ENCODE peak calls at places on chromosomes 13 and 19, in four cellular contexts. H is H1, E is HepG2, A is GM12878. X is an unnamed sample.

GRCh38 chr19:9847087-9847671 is 12.1 kb downstream of the PIN1 start:
- DNase-seq in H (peak), E (peak), A (no peak), X (peak)

GRCh38 chr19:55495646-55496349 is 7.6 kb downstream of the SSC5D start:
- DNase-seq in A (no peak), H (no peak), E (no peak), X (no peak)

GRCh38 chr13:33312150-33312908 is 26.8 kb upstream of the STARD13 start:
- DNase-seq in H (no peak), A (no peak), E (peak), X (no peak)

GRCh38 chr13:103328899-103329298 is 262.7 kb upstream of the SLC10A2 start:
- DNase-seq in E (no peak), H (no peak), A (no peak), X (no peak)

GRCh38 chr19:2038284-2039081 is 12.6 kb downstream of the MKNK2 start:
- DNase-seq in A (no peak), H (peak), E (no peak), X (no peak)

GRCh38 chr13:44188257-44188656 is 185.4 kb upstream of the SERP2 start:
- DNase-seq in H (no peak), A (no peak), E (no peak), X (no peak)

GRCh38 chr13:70253834-70254233 is 145.6 kb upstream of the KLHL1 start:
- DNase-seq in A (no peak), E (peak), H (no peak), X (no peak)

GRCh38 chr13:93476175-93476574 is 249.6 kb downstream of the GPC6 start:
- DNase-seq in H (no peak), A (no peak), E (peak), X (no peak)

GRCh38 chr19:30228113-30228725 is 144.0 kb upstream of the ZNF536 start:
- DNase-seq in A (no peak), H (peak), E (no peak), X (peak)

GRCh38 chr13:31945202-31945978 is 86.2 kb upstream of the FRY start:
- DNase-seq in H (no peak), A (no peak), E (no peak), X (peak)

GRCh38 chr13:21117104-21117809 is 55.9 kb upstream of the LATS2 start:
- DNase-seq in E (peak), H (no peak), A (no peak), X (no peak)

GRCh38 chr13:45728759-45729158 is 26.6 kb downstream of the CBY2 start:
- DNase-seq in A (no peak), E (peak), H (peak), X (no peak)

GRCh38 chr19:28130066-28130511 is 1082.9 kb downstream of the UQCRFS1 start:
- DNase-seq in H (no peak), E (no peak), A (peak), X (no peak)

GRCh38 chr19:17685451-17686026 is 2.6 kb downstream of the UNC13A start:
- DNase-seq in E (no peak), H (peak), A (no peak), X (no peak)

GRCh38 chr19:38711726-38712153 is 32.5 kb downstream of the CAPN12 start:
- DNase-seq in E (no peak), A (no peak), H (no peak), X (no peak)

GRCh38 chr19:38712161-38712748 is 32.0 kb downstream of the CAPN12 start:
- DNase-seq in H (no peak), A (no peak), E (no peak), X (no peak)

GRCh38 chr19:38713865-38714264 is 30.4 kb downstream of the CAPN12 start:
- DNase-seq in A (no peak), E (no peak), H (no peak), X (no peak)

GRCh38 chr19:38714354-38714778 is 29.9 kb downstream of the CAPN12 start:
- DNase-seq in H (no peak), E (no peak), A (no peak), X (no peak)

DNA sequence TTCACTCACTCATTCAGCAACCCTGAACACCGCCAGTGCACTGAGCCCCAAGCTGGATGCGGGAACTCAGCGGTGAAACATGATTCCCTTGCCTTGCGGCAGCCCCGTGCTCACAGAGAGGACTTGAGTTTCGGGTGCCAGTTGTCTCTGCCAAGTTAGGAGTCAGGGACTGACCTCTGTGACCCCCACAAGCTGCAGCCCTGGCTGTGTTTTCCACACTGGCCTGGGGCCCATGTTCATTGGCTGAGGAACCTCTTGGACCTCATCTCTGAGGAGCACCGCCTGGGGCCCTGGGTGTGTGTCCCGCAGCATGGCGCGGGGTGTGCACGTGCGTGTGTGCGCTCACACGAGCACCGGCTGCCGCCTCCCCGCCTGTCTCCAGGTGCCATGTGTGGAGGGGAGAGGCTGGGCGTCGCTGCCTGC is 31.0 kb downstream of the CAPN12 start:
- DNase-seq in H (no peak), E (no peak), A (no peak), X (no peak)
- TF ChIP-seq TCF12 in H (no peak), E (no peak), A (no peak), X (no peak)

DNA sequence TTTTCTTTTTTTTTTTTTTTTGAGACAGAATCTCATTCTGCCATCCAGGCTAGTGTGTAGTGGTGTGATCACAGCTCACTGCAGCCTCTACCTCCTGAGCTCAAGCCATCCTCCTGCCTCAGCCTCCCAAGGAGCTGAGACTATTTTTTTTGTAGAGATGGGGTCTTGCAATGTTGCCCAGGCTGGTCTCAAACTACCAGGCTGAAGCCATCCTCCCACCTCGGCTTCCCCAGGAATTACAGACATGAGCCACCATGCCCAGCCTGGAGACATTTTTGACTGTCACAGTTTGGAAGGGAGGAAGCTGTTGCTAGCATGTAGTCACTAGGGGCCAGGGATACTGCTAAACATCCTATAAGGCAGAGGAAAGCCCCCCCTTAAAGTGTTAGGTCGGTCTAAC is 23.9 kb downstream of the ZIC5 start:
- DNase-seq in A (no peak), E (no peak), H (no peak), X (no peak)
- TF ChIP-seq TCF12 in A (no peak), E (no peak), H (no peak), X (no peak)

DNA sequence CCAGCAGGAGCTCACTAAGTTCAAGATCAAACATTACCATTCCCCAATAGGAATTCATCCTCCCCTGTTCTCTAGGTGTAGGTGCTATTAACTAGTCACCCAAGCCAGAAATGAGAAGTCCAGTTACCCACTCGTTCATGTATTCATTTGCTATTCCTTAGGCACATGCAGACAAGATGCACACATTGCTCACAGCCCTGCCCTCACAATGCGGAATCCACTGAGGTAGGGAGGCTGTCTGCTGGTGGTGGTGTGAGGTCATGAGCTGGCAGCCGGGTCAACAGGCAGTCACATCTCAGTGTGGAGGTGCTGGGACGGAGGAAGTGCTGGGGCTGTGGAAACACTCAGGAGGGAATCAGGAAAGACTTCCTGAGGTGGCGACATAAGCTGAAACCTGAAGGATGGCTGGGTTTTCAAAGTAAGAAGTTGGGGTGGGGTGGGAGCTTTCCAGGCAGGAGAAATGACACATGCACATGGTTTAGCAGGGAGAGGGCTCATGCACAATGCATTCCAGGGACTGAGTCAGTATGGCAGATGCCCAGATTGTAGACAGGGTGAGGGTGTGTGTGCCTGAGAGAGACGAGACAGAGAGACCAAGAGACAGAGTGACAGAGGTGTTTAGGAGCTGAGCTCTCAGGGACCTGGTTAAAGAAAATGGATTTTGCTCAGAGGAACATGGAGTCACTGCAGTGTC is 117.6 kb downstream of the USP12 start:
- DNase-seq in A (no peak), H (no peak), E (no peak), X (no peak)
- TF ChIP-seq TCF12 in A (no peak), H (no peak), E (no peak), X (peak)

GRCh38 chr13:99894105-99894504 is 77.5 kb downstream of the ZIC5 start:
- DNase-seq in E (no peak), H (no peak), A (no peak), X (peak)

GRCh38 chr13:99894835-99895427 is 76.6 kb downstream of the ZIC5 start:
- DNase-seq in A (no peak), E (no peak), H (no peak), X (peak)

GRCh38 chr13:99896712-99897440 is 74.7 kb downstream of the ZIC5 start:
- DNase-seq in A (no peak), E (no peak), H (no peak), X (no peak)

GRCh38 chr13:99895428-99895998 is 76.1 kb downstream of the ZIC5 start:
- DNase-seq in E (no peak), H (no peak), A (no peak), X (peak)

GRCh38 chr13:99895999-99896695 is 75.4 kb downstream of the ZIC5 start:
- DNase-seq in H (peak), A (no peak), E (no peak), X (peak)
- TF ChIP-seq TCF12 in H (no peak), A (no peak), E (no peak), X (no peak)

GRCh38 chr13:37868691-37869505 is 674 bp downstream of the TRPC4 start:
- DNase-seq in E (no peak), H (peak), A (no peak), X (no peak)
- TF ChIP-seq TCF12 in E (no peak), H (no peak), A (no peak), X (no peak)

GRCh38 chr19:6475321-6476108 is 6.1 kb downstream of the DENND1C start:
- DNase-seq in A (no peak), E (no peak), H (peak), X (peak)
- TF ChIP-seq TCF12 in A (no peak), E (no peak), H (no peak), X (no peak)

DNA sequence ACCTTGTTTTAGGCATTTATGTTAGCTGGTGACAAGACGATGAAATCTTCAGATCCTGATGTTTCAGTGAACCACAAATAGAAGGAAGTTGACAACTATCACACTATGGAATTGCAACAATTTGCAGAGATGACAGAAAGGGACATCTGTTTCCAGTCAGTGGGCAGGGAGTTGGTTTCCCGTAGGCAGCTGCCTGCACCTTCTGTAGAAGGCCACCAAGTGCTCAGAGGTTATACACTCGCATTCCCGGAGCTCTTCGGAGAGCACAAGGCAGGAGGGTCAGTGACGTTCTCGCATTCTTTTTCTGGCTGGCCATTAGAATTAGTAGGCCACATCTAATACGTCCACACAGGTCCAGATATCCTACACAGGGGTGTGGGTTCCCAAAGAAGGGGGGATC is 129.4 kb downstream of the SHISA2 start:
- DNase-seq in A (no peak), H (no peak), E (no peak), X (no peak)
- TF ChIP-seq TCF12 in A (no peak), H (no peak), E (no peak), X (no peak)

GRCh38 chr13:110129539-110130186 is 177.3 kb downstream of the COL4A1 start:
- DNase-seq in E (no peak), H (no peak), A (no peak), X (no peak)
- TF ChIP-seq TCF12 in E (no peak), H (no peak), A (no peak), X (no peak)

GRCh38 chr19:16585808-16586476 is 13.7 kb upstream of the SLC35E1 start:
- DNase-seq in A (peak), H (no peak), E (no peak), X (no peak)
- TF ChIP-seq TCF12 in A (peak), H (no peak), E (no peak), X (no peak)